ENCODE peak calls at places on chromosomes 6 and 20, in six cellular contexts. U, T, C, F, L and W are unnamed samples.

GRCh38 chr6:75368864-75369402 is 84.3 kb upstream of the TMEM30A start:
- DNase-seq in T (no peak), L (no peak), F (no peak), U (no peak), C (no peak), W (no peak)

GRCh38 chr6:21264288-21264818 is 329.2 kb upstream of the SOX4 start:
- DNase-seq in C (no peak), L (no peak), U (no peak), T (no peak), F (no peak), W (no peak)

GRCh38 chr6:141041596-141042087 is 1091.1 kb upstream of the GJE1 start:
- DNase-seq in F (no peak), L (no peak), C (no peak), T (no peak), U (no peak), W (no peak)

GRCh38 chr6:27562027-27562410 is 89.1 kb upstream of the ZNF184 start:
- DNase-seq in U (no peak), T (no peak), L (no peak), F (no peak), C (no peak), W (no peak)

GRCh38 chr6:80607814-80608391 is 501.4 kb downstream of the BCKDHB start:
- DNase-seq in U (no peak), T (no peak), F (no peak), C (peak; percentile 12), L (peak; percentile 73), W (no peak)

GRCh38 chr6:10793695-10794094 is 44.6 kb downstream of the MAK start:
- DNase-seq in F (no peak), L (peak; percentile 53), T (no peak), C (no peak), U (no peak), W (no peak)

GRCh38 chr6:131062245-131063027 is 609 bp downstream of the EPB41L2 start:
- DNase-seq in C (peak; percentile 43), F (peak; percentile 40), U (no peak), L (peak; percentile 42), T (no peak), W (no peak)

GRCh38 chr6:35363293-35363750 is 21.0 kb downstream of the PPARD start:
- DNase-seq in C (no peak), L (no peak), T (no peak), U (no peak), F (peak; percentile 85), W (no peak)

GRCh38 chr6:1228754-1229191 is 83.1 kb upstream of the FOXQ1 start:
- DNase-seq in L (no peak), T (no peak), F (no peak), C (no peak), U (no peak), W (no peak)

GRCh38 chr6:166551797-166552495 is 34.5 kb downstream of the RAMACL start:
- DNase-seq in C (no peak), F (no peak), L (no peak), T (no peak), U (no peak), W (no peak)

GRCh38 chr20:3046677-3047462 is 1.0 kb downstream of the MRPS26 start:
- DNase-seq in L (no peak), F (no peak), T (no peak), U (no peak), C (peak; percentile 42), W (no peak)

GRCh38 chr20:6053776-6054688 is at the start of gene LRRN4:
- DNase-seq in U (no peak), C (no peak), L (no peak), F (peak; percentile 70), T (no peak), W (no peak)

GRCh38 chr6:166633732-166634535 is 6.9 kb upstream of the RPS6KA2 start:
- DNase-seq in F (no peak), C (no peak), T (no peak), U (no peak), L (no peak), W (no peak)

GRCh38 chr20:2005359-2005758 is 11.5 kb upstream of the PDYN start:
- DNase-seq in F (no peak), C (no peak), L (no peak), T (no peak), U (no peak), W (no peak)

GRCh38 chr20:33679758-33680485 is 5.7 kb upstream of the NECAB3 start:
- DNase-seq in T (peak; percentile 73), U (no peak), C (no peak), F (no peak), L (no peak), W (peak; percentile 21)

GRCh38 chr6:118735320-118735719 is 83.9 kb upstream of the CEP85L start:
- DNase-seq in C (no peak), F (peak; percentile 35), L (no peak), T (no peak), U (no peak), W (no peak)

GRCh38 chr6:27862396-27863061 is 49.7 kb downstream of the OR2B2 start:
- DNase-seq in C (no peak), F (no peak), T (no peak), L (no peak), U (no peak), W (no peak)

GRCh38 chr20:63542031-63542559 is 4.9 kb upstream of the PTK6 start:
- DNase-seq in U (no peak), L (no peak), F (no peak), T (no peak), C (peak; percentile 55), W (no peak)

GRCh38 chr6:157764346-157765068 is 58.5 kb upstream of the SNX9 start:
- DNase-seq in C (peak; percentile 65), T (peak; percentile 96), U (peak; percentile 21), L (peak; percentile 97), F (peak; percentile 32), W (peak; percentile 91)

GRCh38 chr6:35024601-35025054 is 116.5 kb downstream of the TCP11 start:
- DNase-seq in U (no peak), L (peak; percentile 80), C (peak; percentile 38), T (no peak), F (peak; percentile 81), W (no peak)

GRCh38 chr6:15312500-15312899 is 66.6 kb downstream of the JARID2 start:
- DNase-seq in U (no peak), F (no peak), L (no peak), T (no peak), C (no peak), W (no peak)

GRCh38 chr6:153024401-153025017 is 22.0 kb upstream of the MTRF1L start:
- DNase-seq in C (peak; percentile 46), U (no peak), T (peak; percentile 40), L (no peak), F (peak; percentile 78), W (peak; percentile 15)

GRCh38 chr6:134317471-134318131 is at the start of gene SGK1:
- DNase-seq in L (no peak), T (no peak), U (no peak), F (peak; percentile 25), C (peak; percentile 29), W (no peak)

GRCh38 chr6:30685977-30686907 is at the start of gene PPP1R18:
- DNase-seq in L (peak; percentile 85), C (peak; percentile 76), F (peak; percentile 76), T (peak; percentile 84), U (peak; percentile 45), W (peak; percentile 72)

GRCh38 chr6:55916188-55916587 is 40.8 kb upstream of the BMP5 start:
- DNase-seq in F (no peak), L (no peak), T (no peak), U (no peak), C (no peak), W (no peak)

GRCh38 chr6:155310596-155310995 is 3.7 kb downstream of the TFB1M start:
- DNase-seq in L (no peak), T (no peak), U (no peak), C (no peak), F (no peak), W (no peak)

GRCh38 chr6:26235240-26235730 is 129.7 kb upstream of the BTN3A2 start:
- DNase-seq in L (no peak), U (no peak), C (no peak), T (no peak), F (no peak), W (no peak)

GRCh38 chr6:44967481-44967880 is 360.6 kb upstream of the RUNX2 start:
- DNase-seq in L (no peak), C (no peak), T (no peak), U (no peak), F (no peak), W (no peak)

GRCh38 chr20:60036346-60037119 is 78.3 kb downstream of the CDH26 start:
- DNase-seq in U (no peak), F (no peak), L (no peak), T (no peak), C (no peak), W (no peak)

GRCh38 chr20:21137078-21137477 is 11.2 kb downstream of the KIZ start:
- DNase-seq in T (no peak), U (no peak), C (no peak), F (no peak), L (no peak), W (no peak)

GRCh38 chr20:2305946-2306345 is 10.1 kb downstream of the TGM3 start:
- DNase-seq in T (no peak), L (no peak), F (no peak), C (no peak), U (no peak), W (no peak)

GRCh38 chr6:136551103-136551502 is 881 bp upstream of the MAP7 start:
- DNase-seq in F (peak; percentile 16), T (no peak), U (no peak), L (no peak), C (peak; percentile 36), W (no peak)
- H3K27ac ChIP-seq in F (no peak overlapping the region), T (no peak overlapping the region), U (no peak overlapping the region), L (no peak overlapping the region), C (peak overlapping the region; percentile 28), W (no peak overlapping the region)

GRCh38 chr6:106886444-106886843 is 88.1 kb downstream of the CD24 start:
- DNase-seq in U (no peak), C (no peak), F (no peak), L (no peak), T (no peak), W (no peak)
- H3K4me1 ChIP-seq in U (peaks cover 7% of the 10 kb centered on the region), C (peaks cover 53% of the 10 kb centered on the region), F (peaks cover 13% of the 10 kb centered on the region), L (peaks cover 26% of the 10 kb centered on the region), T (no peaks in the 10 kb centered on the region), W (no peaks in the 10 kb centered on the region)

GRCh38 chr20:62002882-62003480 is 62.7 kb downstream of the TAF4 start:
- DNase-seq in T (no peak), C (peak; percentile 76), F (no peak), L (no peak), U (no peak), W (no peak)

GRCh38 chr20:62006482-62006881 is 59.2 kb downstream of the TAF4 start:
- DNase-seq in F (no peak), U (no peak), T (no peak), C (no peak), L (no peak), W (no peak)

GRCh38 chr20:62004614-62005013 is 61.1 kb downstream of the TAF4 start:
- DNase-seq in T (no peak), L (no peak), U (no peak), F (no peak), C (no peak), W (no peak)

GRCh38 chr20:62001178-62001715 is 64.4 kb downstream of the TAF4 start:
- DNase-seq in C (no peak), U (no peak), T (no peak), F (no peak), L (no peak), W (no peak)

GRCh38 chr20:62003567-62004405 is 61.9 kb downstream of the TAF4 start:
- DNase-seq in F (no peak), C (no peak), L (no peak), U (no peak), T (no peak), W (no peak)
- H3K27ac ChIP-seq in F (no peak overlapping the region), C (peak overlapping the region; percentile 19), L (no peak overlapping the region), U (no peak overlapping the region), T (no peak overlapping the region), W (no peak overlapping the region)

GRCh38 chr6:142804490-142804889 is 140.5 kb downstream of the HIVEP2 start:
- DNase-seq in C (no peak), T (no peak), F (no peak), L (no peak), U (no peak), W (no peak)
- H3K4me1 ChIP-seq in C (no peaks in the 10 kb centered on the region), T (peaks cover 96% of the 10 kb centered on the region), F (no peaks in the 10 kb centered on the region), L (peaks cover 13% of the 10 kb centered on the region), U (peaks cover 2% of the 10 kb centered on the region), W (peaks cover 18% of the 10 kb centered on the region)